ENCODE peak calls at places on chromosome 21, in nine cellular contexts. E is dorsolateral prefrontal cortex, F is ascending aorta, V is tibial nerve, W is kidney epithelial cell, P is IMR-90, I is left ventricle myocardium inferior, C is neural progenitor cell, J is cardiac fibroblast. A is an unnamed sample.

GRCh38 chr21:17602874-17603273 is 9.8 kb downstream of the BTG3 start:
- DNase-seq in E (no peak), F (no peak), V (no peak), W (no peak), P (peak), I (no peak), C (no peak), J (peak), A (peak)

GRCh38 chr21:42430570-42430969 is 26.9 kb downstream of the UBASH3A start:
- DNase-seq in E (no peak), F (no peak), V (no peak), W (no peak), P (no peak), I (no peak), C (no peak), J (no peak), A (no peak)

GRCh38 chr21:42009018-42009830 is 936 bp downstream of the ZBTB21 start:
- DNase-seq in E (no peak), F (no peak), V (peak), W (no peak), P (peak), I (peak), C (peak), J (peak), A (peak)

GRCh38 chr21:33367309-33367973 is 35.8 kb upstream of the IFNGR2 start:
- DNase-seq in E (no peak), F (no peak), V (no peak), W (no peak), P (no peak), I (no peak), C (peak), J (no peak), A (no peak)

GRCh38 chr21:16789636-16790035 is 723.2 kb upstream of the CXADR start:
- DNase-seq in E (no peak), F (no peak), V (no peak), W (no peak), P (no peak), I (no peak), C (no peak), J (no peak), A (no peak)

GRCh38 chr21:42474982-42475381 is 21.0 kb downstream of the RSPH1 start:
- DNase-seq in E (no peak), F (no peak), V (no peak), W (peak), P (no peak), I (no peak), C (no peak), J (no peak), A (no peak)

GRCh38 chr21:27653481-27653880 is 686.6 kb upstream of the ADAMTS5 start:
- DNase-seq in E (no peak), F (no peak), V (no peak), W (no peak), P (no peak), I (no peak), C (no peak), J (no peak), A (no peak)

GRCh38 chr21:31750843-31751242 is 18.9 kb upstream of the SCAF4 start:
- DNase-seq in E (no peak), F (no peak), V (no peak), W (no peak), P (peak), I (no peak), C (no peak), J (peak), A (peak)

GRCh38 chr21:22224261-22224660 is 1226.1 kb downstream of the NCAM2 start:
- DNase-seq in E (no peak), F (no peak), V (no peak), W (no peak), P (no peak), I (no peak), C (no peak), J (no peak), A (no peak)

GRCh38 chr21:25467891-25468290 is 139.4 kb downstream of the MRPL39 start:
- DNase-seq in E (no peak), F (no peak), V (no peak), W (no peak), P (no peak), I (no peak), C (no peak), J (no peak), A (no peak)

GRCh38 chr21:16022121-16022520 is 292.3 kb downstream of the USP25 start:
- DNase-seq in E (no peak), F (no peak), V (no peak), W (no peak), P (no peak), I (no peak), C (no peak), J (no peak), A (no peak)

GRCh38 chr21:42654179-42654912 is 925 bp downstream of the PDE9A start:
- DNase-seq in E (no peak), F (no peak), V (no peak), W (no peak), P (no peak), I (no peak), C (peak), J (peak), A (no peak)

GRCh38 chr21:37656899-37657298 is 259.4 kb downstream of the KCNJ6 start:
- DNase-seq in E (no peak), F (no peak), V (no peak), W (no peak), P (no peak), I (no peak), C (no peak), J (no peak), A (no peak)

GRCh38 chr21:30579351-30579750 is 10.8 kb downstream of the KRTAP22-2 start:
- DNase-seq in E (no peak), F (no peak), V (no peak), W (no peak), P (no peak), I (no peak), C (peak), J (no peak), A (no peak)

GRCh38 chr21:40950970-40951369 is 104.0 kb upstream of the DSCAM start:
- DNase-seq in E (no peak), F (no peak), V (no peak), W (no peak), P (no peak), I (no peak), C (no peak), J (no peak), A (no peak)

GRCh38 chr21:32917392-32918135 is 108.2 kb upstream of the OLIG2 start:
- DNase-seq in E (no peak), F (no peak), V (peak), W (no peak), P (no peak), I (peak), C (no peak), J (peak), A (no peak)

GRCh38 chr21:42696026-42696380 is 42.6 kb downstream of the PDE9A start:
- DNase-seq in E (no peak), F (no peak), V (no peak), W (no peak), P (no peak), I (no peak), C (no peak), J (no peak), A (no peak)

GRCh38 chr21:26844258-26845065 is 747 bp downstream of the ADAMTS1 start:
- DNase-seq in E (peak), F (no peak), V (peak), W (no peak), P (peak), I (peak), C (peak), J (peak), A (peak)

GRCh38 chr21:45549670-45550463 is 7.6 kb upstream of the SLC19A1 start:
- DNase-seq in E (no peak), F (no peak), V (no peak), W (no peak), P (no peak), I (peak), C (no peak), J (no peak), A (no peak)
- TF ChIP-seq CTCF in E (no peak), F (no peak), V (no peak), W (no peak), P (no peak), I (no peak), C (peak), J (no peak), A (no peak)

DNA sequence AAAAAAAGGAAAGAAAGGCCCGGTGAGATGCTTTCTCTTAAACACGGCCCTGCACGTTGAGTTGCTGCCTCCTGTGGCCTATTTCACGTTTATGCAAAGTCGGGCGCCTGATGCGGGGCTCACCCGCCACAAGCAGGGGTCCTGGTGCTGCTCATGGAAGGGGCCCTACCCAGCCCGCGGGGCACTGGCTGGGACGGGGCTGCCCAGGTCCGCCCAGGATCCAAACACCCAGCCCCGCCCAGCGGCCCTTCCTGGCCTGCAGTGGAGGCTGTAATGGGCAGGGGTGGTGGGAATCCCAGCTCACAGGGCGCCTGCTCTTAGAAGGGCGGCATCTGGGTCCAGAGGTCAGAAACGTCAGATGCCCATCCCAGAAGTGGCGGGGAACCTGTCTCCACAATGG is 1.6 kb downstream of the COL6A2 start:
- DNase-seq in E (peak), F (peak), V (peak), W (no peak), P (peak), I (peak), C (peak), J (peak), A (no peak)
- H3K4me3 ChIP-seq in E (no peak), F (peak), V (peak), W (peak), P (peak), I (peak), C (no peak), J (peak), A (peak)

GRCh38 chr21:35716886-35717285 is 343.4 kb downstream of the SETD4 start:
- DNase-seq in E (no peak), F (no peak), V (no peak), W (no peak), P (no peak), I (no peak), C (no peak), J (no peak), A (no peak)

GRCh38 chr21:35711213-35711612 is 349.1 kb downstream of the SETD4 start:
- DNase-seq in E (no peak), F (no peak), V (no peak), W (no peak), P (no peak), I (no peak), C (no peak), J (no peak), A (no peak)

GRCh38 chr21:35711661-35712060 is 348.7 kb downstream of the SETD4 start:
- DNase-seq in E (no peak), F (no peak), V (no peak), W (no peak), P (no peak), I (no peak), C (no peak), J (no peak), A (no peak)

GRCh38 chr21:35719105-35719504 is 341.2 kb downstream of the SETD4 start:
- DNase-seq in E (no peak), F (no peak), V (no peak), W (no peak), P (no peak), I (no peak), C (no peak), J (no peak), A (no peak)

GRCh38 chr21:35713914-35714313 is 346.4 kb downstream of the SETD4 start:
- DNase-seq in E (no peak), F (no peak), V (no peak), W (no peak), P (no peak), I (no peak), C (no peak), J (no peak), A (no peak)
- TF ChIP-seq CTCF in E (no peak), F (no peak), V (no peak), W (no peak), P (no peak), I (no peak), C (no peak), J (no peak), A (no peak)

DNA sequence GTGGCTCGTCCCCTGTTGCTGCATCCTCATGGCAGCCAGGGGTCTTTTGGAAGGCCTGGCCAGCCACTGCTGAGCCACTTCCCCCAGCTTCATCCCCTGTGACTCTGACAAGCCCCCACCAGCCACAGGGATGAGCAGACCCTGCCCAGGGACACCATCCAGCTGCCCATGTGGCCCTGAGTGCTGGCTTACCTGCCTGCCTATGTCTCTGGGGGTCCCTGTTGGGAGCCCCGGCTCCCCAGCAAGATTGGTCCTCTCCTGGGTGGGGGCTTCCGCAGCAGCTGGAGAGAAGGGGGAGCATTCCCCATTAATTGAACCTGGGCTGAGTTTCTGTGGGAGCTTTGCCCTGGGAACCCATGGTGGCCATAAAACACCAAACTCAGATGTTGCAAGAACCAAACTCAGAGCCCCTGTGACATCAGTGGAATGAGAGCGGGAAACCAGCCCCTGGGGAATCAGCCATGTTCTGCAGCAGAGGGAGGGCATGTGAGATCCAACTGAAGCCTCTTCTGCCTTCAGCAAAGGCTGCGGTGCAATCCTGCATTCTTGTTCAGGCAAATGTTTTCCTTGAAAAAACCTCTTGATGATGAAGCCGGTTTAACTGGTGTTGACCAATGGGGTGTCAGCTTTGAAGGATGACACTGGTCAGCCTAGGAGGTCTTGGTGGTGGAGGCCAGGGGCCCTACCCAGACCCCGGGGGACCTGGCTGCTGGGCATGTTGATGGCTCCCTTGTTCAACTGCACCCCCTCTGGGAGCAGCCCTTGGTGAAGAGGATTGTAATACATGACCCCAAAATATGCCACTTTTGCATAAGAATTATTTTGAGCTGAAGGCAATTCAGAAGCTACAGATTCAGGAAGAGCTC is 28.3 kb upstream of the COL18A1 start:
- DNase-seq in E (no peak), F (no peak), V (no peak), W (no peak), P (no peak), I (peak), C (no peak), J (no peak), A (no peak)
- H3K4me3 ChIP-seq in E (no peak), F (no peak), V (no peak), W (no peak), P (no peak), I (no peak), C (no peak), J (no peak), A (no peak)

DNA sequence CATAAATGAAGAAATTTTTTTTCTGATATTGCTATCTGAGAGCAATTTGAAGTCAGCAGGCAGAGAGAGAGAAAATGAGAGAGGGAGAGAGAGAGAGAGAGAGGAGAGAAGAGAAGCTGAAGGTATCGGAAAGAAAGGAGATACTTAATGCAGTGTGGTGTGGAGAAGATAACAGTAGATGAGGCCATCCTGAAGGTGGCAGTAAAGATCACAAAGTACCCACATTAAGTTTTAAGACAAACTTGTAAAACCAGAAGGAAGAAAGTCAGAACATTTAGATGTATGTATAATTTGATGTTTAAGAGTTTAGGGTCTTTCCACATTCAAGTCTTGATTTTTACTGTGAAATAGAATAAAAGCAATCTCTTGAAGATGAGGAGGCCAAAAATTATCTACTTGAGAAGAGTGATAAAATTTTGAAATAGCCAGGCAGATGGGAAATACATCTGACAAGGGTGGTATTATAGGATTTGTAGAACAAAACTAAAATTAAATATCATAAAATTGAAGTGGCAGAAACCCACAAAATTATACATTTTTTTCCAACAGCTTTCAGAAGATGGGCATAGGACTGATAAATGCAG is 1753.4 kb downstream of the MRPL39 start:
- DNase-seq in E (no peak), F (no peak), V (peak), W (no peak), P (peak), I (no peak), C (no peak), J (peak), A (peak)
- TF ChIP-seq CTCF in E (peak), F (no peak), V (peak), W (peak), P (peak), I (peak), C (peak), J (peak), A (peak)

GRCh38 chr21:44867464-44867863 is 6.0 kb downstream of the PTTG1IP start:
- DNase-seq in E (no peak), F (no peak), V (no peak), W (no peak), P (no peak), I (no peak), C (no peak), J (no peak), A (no peak)

GRCh38 chr21:44862869-44863685 is 10.4 kb downstream of the PTTG1IP start:
- DNase-seq in E (no peak), F (no peak), V (no peak), W (no peak), P (no peak), I (no peak), C (no peak), J (no peak), A (no peak)

GRCh38 chr21:44866780-44867179 is 6.7 kb downstream of the PTTG1IP start:
- DNase-seq in E (no peak), F (no peak), V (no peak), W (no peak), P (peak), I (no peak), C (no peak), J (peak), A (peak)

GRCh38 chr21:44867999-44868700 is 5.3 kb downstream of the PTTG1IP start:
- DNase-seq in E (no peak), F (no peak), V (no peak), W (no peak), P (no peak), I (no peak), C (no peak), J (no peak), A (no peak)

DNA sequence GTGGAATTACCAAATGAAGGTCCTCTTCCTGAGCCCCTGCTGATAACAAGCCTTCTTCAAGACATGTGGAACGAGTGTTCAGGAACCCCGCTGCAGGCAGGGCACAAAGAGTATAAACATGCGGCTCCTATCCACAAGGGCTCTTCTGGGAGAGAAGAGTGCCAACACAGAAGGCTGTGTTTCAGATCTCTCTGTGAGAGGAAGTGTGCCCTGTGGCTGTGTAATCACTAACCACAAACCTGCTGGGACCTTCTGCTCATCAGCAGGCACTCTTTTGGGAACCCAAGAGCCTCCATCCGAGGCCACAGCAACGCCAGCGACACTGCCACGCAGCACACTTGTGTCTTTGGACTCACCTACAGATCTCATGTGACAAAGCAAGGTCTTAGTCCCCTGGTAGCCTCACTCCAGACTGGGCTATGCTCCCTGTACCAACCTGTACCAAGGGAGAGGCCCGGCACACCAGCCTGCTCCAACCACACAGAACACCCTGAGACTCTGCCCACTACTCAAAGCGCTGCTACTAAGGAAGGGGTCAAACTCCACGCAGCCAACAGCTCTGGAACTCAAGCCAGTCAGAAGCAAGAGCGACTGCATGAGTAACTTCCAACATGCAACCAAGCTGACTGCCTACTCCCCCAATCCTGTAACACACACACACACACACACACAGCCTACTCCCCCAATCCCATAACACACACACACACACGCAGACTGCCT is 7.8 kb downstream of the PTTG1IP start:
- DNase-seq in E (no peak), F (no peak), V (no peak), W (no peak), P (no peak), I (no peak), C (no peak), J (no peak), A (no peak)
- H3K4me3 ChIP-seq in E (no peak), F (no peak), V (no peak), W (no peak), P (no peak), I (no peak), C (no peak), J (no peak), A (no peak)

GRCh38 chr21:14862794-14863720 is 201.7 kb downstream of the NRIP1 start:
- DNase-seq in E (no peak), F (no peak), V (no peak), W (no peak), P (peak), I (no peak), C (peak), J (peak), A (no peak)
- TF ChIP-seq CTCF in E (peak), F (no peak), V (peak), W (peak), P (peak), I (peak), C (peak), J (peak), A (peak)

DNA sequence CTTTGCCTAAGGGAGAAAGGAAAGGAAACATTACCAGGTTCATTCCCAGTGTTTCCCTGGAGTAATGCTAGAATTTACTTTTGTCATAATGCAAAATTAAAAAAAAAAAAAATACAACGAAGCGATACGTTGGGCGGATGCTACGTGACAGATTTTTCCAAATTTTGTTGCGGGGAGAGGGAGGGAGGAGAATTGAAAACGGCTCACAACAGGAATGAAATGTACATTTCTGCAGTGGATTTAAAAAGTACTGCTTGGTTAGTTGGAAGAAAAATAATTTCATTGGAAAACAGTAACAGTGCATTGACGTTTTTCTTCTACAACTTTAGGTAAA is 157.5 kb downstream of the RUNX1 start:
- DNase-seq in E (no peak), F (no peak), V (no peak), W (no peak), P (no peak), I (no peak), C (no peak), J (no peak), A (no peak)
- H3K4me3 ChIP-seq in E (peak), F (no peak), V (peak), W (peak), P (peak), I (peak), C (peak), J (peak), A (peak)

DNA sequence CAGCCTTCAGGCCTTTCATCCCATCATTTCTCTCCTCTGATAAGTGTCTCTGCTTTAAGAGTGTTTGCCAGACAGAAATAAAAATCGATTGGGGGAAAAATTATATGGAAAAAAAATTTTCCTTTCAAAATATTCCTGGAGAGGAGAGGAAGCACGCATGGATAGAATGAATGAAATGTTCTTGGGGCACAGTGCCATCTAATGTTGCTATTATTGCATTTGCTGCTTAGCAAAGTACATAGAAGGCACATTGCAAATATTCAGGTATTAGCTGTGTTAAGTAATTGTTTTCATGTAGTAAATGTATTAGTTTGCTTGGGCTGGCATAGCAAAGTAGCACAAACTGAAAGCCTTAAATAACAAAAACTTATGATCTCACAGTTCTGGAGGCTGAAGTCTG is 18.1 kb downstream of the B3GALT5 start:
- DNase-seq in E (no peak), F (no peak), V (no peak), W (no peak), P (peak), I (no peak), C (no peak), J (no peak), A (no peak)
- TF ChIP-seq CTCF in E (no peak), F (no peak), V (no peak), W (no peak), P (no peak), I (peak), C (no peak), J (no peak), A (no peak)